ENCODE peak calls at places on chromosomes 12 and 14, in six cellular contexts. F is foreskin keratinocyte, L is astrocyte of the spinal cord, C is SK-N-SH, R is epithelial cell of esophagus, T is fibroblast of lung. N is an unnamed sample.

GRCh38 chr12:6553051-6553868 is 2.6 kb downstream of the IFFO1 start:
- DNase-seq in T (peak), F (no peak), C (no peak), R (no peak), L (peak), N (peak)

GRCh38 chr14:58628381-58628780 is 9.4 kb upstream of the DACT1 start:
- DNase-seq in R (no peak), L (no peak), T (no peak), C (no peak), F (no peak), N (no peak)

GRCh38 chr12:114481200-114481535 is 75.2 kb upstream of the TBX5 start:
- DNase-seq in L (no peak), T (no peak), R (no peak), F (no peak), C (no peak), N (no peak)

GRCh38 chr14:100278702-100279101 is 27.5 kb downstream of the SLC25A29 start:
- DNase-seq in T (peak), R (peak), F (no peak), L (peak), C (no peak), N (no peak)

GRCh38 chr12:52199294-52199920 is 7.6 kb upstream of the KRT80 start:
- DNase-seq in T (no peak), C (peak), R (no peak), F (no peak), L (no peak), N (no peak)

GRCh38 chr12:49975370-49975761 is 2.6 kb downstream of the AQP6 start:
- DNase-seq in C (peak), L (no peak), F (no peak), T (no peak), R (no peak), N (peak)

GRCh38 chr12:64028541-64028940 is 184.0 kb downstream of the SRGAP1 start:
- DNase-seq in C (no peak), R (no peak), F (no peak), T (no peak), L (no peak), N (no peak)

GRCh38 chr12:15179672-15180071 is 41.5 kb downstream of the RERG start:
- DNase-seq in C (no peak), L (no peak), T (no peak), R (no peak), F (no peak), N (no peak)

GRCh38 chr14:80491131-80491530 is 279.8 kb upstream of the DIO2 start:
- DNase-seq in L (peak), F (no peak), T (peak), C (no peak), R (no peak), N (no peak)

GRCh38 chr14:23061995-23062394 is 4.7 kb upstream of the CDH24 start:
- DNase-seq in F (peak), L (peak), R (peak), C (no peak), T (peak), N (no peak)

GRCh38 chr14:100212476-100213333 is 26.2 kb upstream of the YY1 start:
- DNase-seq in T (no peak), F (no peak), R (no peak), C (no peak), L (no peak), N (peak)

GRCh38 chr12:122836027-122836921 is 1.0 kb downstream of the HIP1R start:
- DNase-seq in L (no peak), T (peak), R (peak), F (no peak), C (peak), N (peak)

GRCh38 chr12:52181757-52182156 is 10.1 kb downstream of the KRT80 start:
- DNase-seq in C (peak), L (peak), F (peak), R (peak), T (peak), N (no peak)

GRCh38 chr12:124883263-124883876 is 19.7 kb upstream of the SCARB1 start:
- DNase-seq in C (no peak), T (no peak), R (no peak), L (no peak), F (no peak), N (no peak)

GRCh38 chr12:6205144-6205539 is 4.9 kb downstream of the CD9 start:
- DNase-seq in C (no peak), L (no peak), R (no peak), F (peak), T (no peak), N (no peak)

GRCh38 chr12:114902665-114903393 is 218.9 kb upstream of the TBX3 start:
- DNase-seq in L (peak), F (peak), R (peak), T (peak), C (no peak), N (no peak)

GRCh38 chr14:29773990-29774389 is 153.7 kb downstream of the PRKD1 start:
- DNase-seq in R (no peak), C (no peak), L (no peak), T (no peak), F (no peak), N (no peak)

GRCh38 chr14:25026476-25027137 is 23.3 kb downstream of the STXBP6 start:
- DNase-seq in T (no peak), C (no peak), R (no peak), F (no peak), L (no peak), N (no peak)

GRCh38 chr14:97180304-97181200 is 383.4 kb downstream of the VRK1 start:
- DNase-seq in R (peak), L (peak), C (no peak), T (no peak), F (peak), N (no peak)

GRCh38 chr12:119804011-119804641 is 73.0 kb downstream of the CIT start:
- DNase-seq in F (peak), R (peak), L (peak), T (peak), C (peak), N (no peak)

GRCh38 chr14:60775296-60775695 is 40.7 kb downstream of the MNAT1 start:
- DNase-seq in C (no peak), F (peak), R (peak), T (peak), L (peak), N (no peak)

GRCh38 chr14:99936056-99936455 is 129.2 kb upstream of the EVL start:
- DNase-seq in L (peak), F (no peak), C (no peak), T (no peak), R (peak), N (no peak)

GRCh38 chr14:100900837-100901390 is 2.6 kb downstream of the RTL1 start:
- DNase-seq in F (no peak), T (no peak), C (peak), L (no peak), R (peak), N (peak)

GRCh38 chr14:100440758-100441203 is 117.6 kb downstream of the SLC25A47 start:
- DNase-seq in R (no peak), F (no peak), L (no peak), T (no peak), C (peak), N (no peak)

GRCh38 chr14:73477618-73478266 is 13.0 kb upstream of the RIOX1 start:
- DNase-seq in R (peak), L (no peak), T (no peak), F (peak), C (no peak), N (no peak)

GRCh38 chr12:95625012-95625411 is 73.7 kb upstream of the USP44 start:
- DNase-seq in T (no peak), C (no peak), R (no peak), F (no peak), L (no peak), N (no peak)

GRCh38 chr14:38207830-38208815 is at the start of gene SSTR1:
- DNase-seq in T (peak), C (no peak), L (peak), F (no peak), R (no peak), N (no peak)

GRCh38 chr14:54976316-54976715 is 50.6 kb downstream of the WDHD1 start:
- DNase-seq in T (peak), F (peak), R (peak), L (peak), C (no peak), N (no peak)

GRCh38 chr12:84375472-84375871 is 537.1 kb downstream of the SLC6A15 start:
- DNase-seq in T (peak), R (peak), F (peak), C (no peak), L (peak), N (no peak)

DNA sequence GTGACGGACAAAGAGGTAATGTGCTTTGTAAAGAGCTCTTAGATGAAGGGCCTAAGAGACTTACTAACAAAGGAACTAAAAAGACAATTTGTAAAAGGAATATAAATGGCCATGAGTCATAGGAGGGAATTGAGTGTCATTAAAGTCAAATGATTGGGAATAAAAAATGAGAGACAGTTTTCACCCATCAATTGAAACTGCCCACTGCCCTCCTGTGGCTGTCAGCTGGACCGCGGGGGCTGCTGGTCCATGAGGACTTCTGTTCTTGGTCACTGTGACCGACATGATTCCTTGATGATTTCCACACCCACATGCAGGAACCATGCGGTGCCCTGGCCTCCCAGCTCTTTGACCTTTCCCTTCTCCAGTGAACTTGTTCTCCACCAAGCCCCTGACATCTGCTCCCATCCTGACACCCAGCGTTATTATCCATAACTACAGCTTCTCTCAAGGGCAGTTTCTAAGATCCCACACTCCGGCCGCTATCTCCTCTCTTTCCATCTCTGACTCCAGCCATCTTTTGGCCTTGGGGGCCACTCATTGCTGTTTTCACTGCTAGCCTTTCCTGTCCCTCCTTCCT is 48.4 kb downstream of the C12orf75 start:
- DNase-seq in L (no peak), T (peak), F (no peak), C (peak), R (no peak), N (no peak)
- TF ChIP-seq CTCF in L (peak), T (peak), F (peak), C (peak), R (peak), N (no peak)

GRCh38 chr14:51552275-51552674 is 99.4 kb upstream of the FRMD6 start:
- DNase-seq in L (no peak), T (no peak), R (no peak), F (no peak), C (peak), N (no peak)
- TF ChIP-seq CTCF in L (no peak), T (no peak), R (peak), F (peak), C (peak), N (no peak)

DNA sequence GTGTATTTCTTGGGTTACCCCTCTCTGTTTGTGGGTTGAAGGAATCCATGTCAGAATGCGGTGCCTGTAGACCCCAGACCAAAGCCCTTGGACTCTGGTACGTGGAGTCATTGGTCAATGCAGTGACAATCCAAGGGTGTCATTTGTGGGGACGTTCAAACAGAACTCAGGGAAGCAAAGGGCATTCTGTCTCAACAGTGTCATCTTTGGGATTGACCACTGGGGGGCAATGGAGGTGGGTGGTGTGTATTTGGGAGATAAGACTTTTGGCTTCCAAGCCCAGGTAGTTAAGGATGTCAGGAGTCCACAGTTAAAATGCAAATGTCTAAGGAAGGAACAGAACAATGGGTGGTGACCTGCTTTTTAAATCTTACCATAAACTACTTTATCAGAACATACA is 54.6 kb upstream of the CCDC175 start:
- DNase-seq in L (no peak), R (no peak), T (peak), F (peak), C (peak), N (no peak)
- TF ChIP-seq CTCF in L (peak), R (peak), T (peak), F (peak), C (peak), N (no peak)

GRCh38 chr12:129190827-129191226 is 337.5 kb downstream of the GLT1D1 start:
- DNase-seq in C (no peak), F (no peak), R (no peak), L (no peak), T (no peak), N (no peak)
- TF ChIP-seq CTCF in C (no peak), F (no peak), R (no peak), L (no peak), T (no peak), N (no peak)

GRCh38 chr12:4355843-4356327 is 23.6 kb downstream of the FGF23 start:
- DNase-seq in T (peak), L (peak), C (peak), R (peak), F (peak), N (no peak)
- TF ChIP-seq CTCF in T (peak), L (peak), C (peak), R (peak), F (peak), N (peak)

GRCh38 chr12:97313471-97314190 is 149.0 kb upstream of the RMST start:
- DNase-seq in F (no peak), T (no peak), C (no peak), L (peak), R (no peak), N (no peak)

GRCh38 chr12:97309921-97310320 is 152.7 kb upstream of the RMST start:
- DNase-seq in C (no peak), F (no peak), T (no peak), R (no peak), L (no peak), N (no peak)

GRCh38 chr12:97308576-97309198 is 153.9 kb upstream of the RMST start:
- DNase-seq in T (peak), R (peak), L (peak), F (peak), C (no peak), N (no peak)

DNA sequence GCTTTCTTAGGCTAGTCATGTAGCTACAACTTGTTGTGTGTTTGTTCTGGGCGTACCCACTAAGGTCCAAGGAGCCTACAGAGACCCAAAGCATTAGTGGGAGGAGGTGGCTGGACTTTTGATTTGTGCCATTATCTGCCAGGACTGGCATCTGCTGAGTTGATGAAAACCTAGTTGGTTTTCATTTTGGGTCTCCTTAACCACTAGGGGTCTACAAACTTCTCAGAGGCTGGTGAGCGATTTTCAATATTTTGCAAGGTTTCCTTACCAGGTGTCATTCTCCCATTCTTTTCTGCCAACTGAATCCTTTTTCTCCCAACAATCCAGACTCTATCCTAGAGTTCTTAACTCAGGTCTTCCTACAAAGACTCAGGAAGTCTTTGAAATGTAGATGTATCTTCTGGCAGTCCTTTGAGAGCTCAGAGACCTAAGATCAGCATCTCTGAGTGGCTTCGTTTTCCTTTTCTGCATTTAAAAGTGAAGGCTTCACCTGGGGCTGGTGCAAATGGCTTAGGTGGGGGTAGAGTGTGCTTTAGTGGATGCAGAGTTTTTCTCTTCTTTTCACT is 150.0 kb upstream of the RMST start:
- DNase-seq in F (no peak), L (no peak), C (no peak), T (no peak), R (no peak), N (no peak)
- TF ChIP-seq CTCF in F (no peak), L (no peak), C (peak), T (no peak), R (no peak), N (no peak)

GRCh38 chr12:2675776-2676175 is 119.0 kb upstream of the FKBP4 start:
- DNase-seq in F (no peak), C (no peak), L (no peak), R (no peak), T (no peak), N (no peak)
- TF ChIP-seq CTCF in F (no peak), C (no peak), L (no peak), R (no peak), T (no peak), N (no peak)